ENCODE peak calls at places on chromosomes 13 and 19, in four cellular contexts. D, L, O and B are unnamed samples.

GRCh38 chr19:40530091-40530901 is 46.4 kb upstream of the SHKBP1 start:
- DNase-seq in D (no peak), L (no peak), O (no peak), B (peak)

GRCh38 chr13:91359071-91359470 is 11.6 kb downstream of the MIR17HG start:
- DNase-seq in D (no peak), L (no peak), O (no peak), B (no peak)

GRCh38 chr19:13016245-13016627 is 21.0 kb downstream of the NFIX start:
- DNase-seq in D (no peak), L (no peak), O (no peak), B (no peak)

GRCh38 chr13:44790289-44790688 is 199.0 kb downstream of the NUFIP1 start:
- DNase-seq in D (no peak), L (no peak), O (no peak), B (no peak)

GRCh38 chr19:50204811-50205675 is 1.6 kb downstream of the MYH14 start:
- DNase-seq in D (no peak), L (no peak), O (no peak), B (no peak)

GRCh38 chr19:49590971-49591730 is at the start of gene PRR12:
- DNase-seq in D (peak), L (peak), O (peak), B (peak)

GRCh38 chr19:30064776-30065494 is 122.9 kb downstream of the URI1 start:
- DNase-seq in D (no peak), L (no peak), O (no peak), B (no peak)

GRCh38 chr13:67619346-67619745 is 389.2 kb upstream of the PCDH9 start:
- DNase-seq in D (no peak), L (no peak), O (no peak), B (no peak)

GRCh38 chr13:27621116-27621365 is 651 bp upstream of the POLR1D start:
- DNase-seq in D (no peak), L (no peak), O (no peak), B (no peak)

GRCh38 chr13:75492389-75492788 is 10.4 kb upstream of the TBC1D4 start:
- DNase-seq in D (no peak), L (no peak), O (no peak), B (no peak)

GRCh38 chr13:113145496-113145895 is 13.0 kb upstream of the PROZ start:
- DNase-seq in D (no peak), L (no peak), O (no peak), B (no peak)

GRCh38 chr19:39199025-39199424 is 2.3 kb downstream of the NCCRP1 start:
- DNase-seq in D (no peak), L (no peak), O (peak), B (peak)

GRCh38 chr19:45385392-45386221 is 15.2 kb upstream of the ERCC2 start:
- DNase-seq in D (no peak), L (no peak), O (no peak), B (no peak)

GRCh38 chr19:5291588-5292193 is 48.9 kb downstream of the PTPRS start:
- DNase-seq in D (no peak), L (no peak), O (no peak), B (no peak)

GRCh38 chr19:50427997-50428425 is 4.7 kb upstream of the MYBPC2 start:
- DNase-seq in D (peak), L (no peak), O (peak), B (peak)

GRCh38 chr13:99559560-99559959 is 58.3 kb downstream of the TM9SF2 start:
- DNase-seq in D (no peak), L (no peak), O (no peak), B (no peak)

DNA sequence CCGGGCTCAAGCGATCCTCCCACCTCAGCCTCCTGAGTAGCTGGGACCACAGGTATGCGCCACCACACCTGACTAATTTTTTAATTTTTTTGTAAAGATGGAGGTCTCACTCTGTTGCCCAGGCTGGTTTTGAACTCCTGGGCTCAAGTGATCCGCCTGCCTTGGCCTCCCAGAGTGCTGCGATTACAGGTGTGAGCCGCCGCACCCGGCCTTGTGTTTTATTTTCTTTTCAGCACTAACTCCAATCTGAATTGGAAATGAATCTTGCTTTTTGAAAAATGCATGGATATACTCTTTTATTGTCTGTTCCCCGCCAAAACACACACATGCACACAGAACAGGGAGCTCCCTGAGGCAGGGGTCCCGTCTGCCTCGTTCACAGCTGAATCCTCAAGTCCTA is 1.3 kb upstream of the ISOC2 start:
- DNase-seq in D (no peak), L (no peak), O (no peak), B (no peak)
- TF ChIP-seq CTCF in D (no peak), L (no peak), O (no peak), B (no peak)

GRCh38 chr19:2944775-2945574 is at the start of gene ZNF77:
- DNase-seq in D (peak), L (peak), O (peak), B (peak)
- TF ChIP-seq CTCF in D (peak), L (no peak), O (no peak), B (no peak)

DNA sequence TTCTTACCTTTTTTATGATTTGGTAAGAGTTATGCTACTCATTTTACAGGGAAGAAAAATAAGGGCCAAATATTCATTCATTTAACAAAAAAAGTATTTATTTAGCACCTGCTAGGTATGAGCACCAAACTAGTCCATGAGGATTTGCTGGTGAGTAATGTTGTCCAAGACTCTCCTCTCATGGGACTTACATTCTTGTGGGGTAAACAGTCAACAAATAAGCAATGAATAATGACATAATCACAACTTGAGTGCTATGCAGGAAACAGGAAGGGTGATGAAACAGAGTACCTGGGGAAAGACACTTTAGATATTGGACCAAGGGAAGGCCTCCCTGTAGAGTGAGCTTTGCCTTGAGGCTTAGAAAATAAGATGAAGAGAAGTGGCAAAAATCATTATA is 294.7 kb upstream of the NBEA start:
- DNase-seq in D (no peak), L (no peak), O (no peak), B (no peak)
- TF ChIP-seq CTCF in D (no peak), L (no peak), O (no peak), B (no peak)

GRCh38 chr13:37608750-37609339 is 10.3 kb upstream of the POSTN start:
- DNase-seq in D (no peak), L (no peak), O (peak), B (no peak)
- TF ChIP-seq CTCF in D (peak), L (no peak), O (peak), B (peak)